ENCODE peak calls at places on chromosomes 6 and 20, in ten cellular contexts. K is endothelial cell of umbilical vein, N is body of pancreas, M is ascending aorta, P is Panc1, R is breast epithelium, D is uterus, J is testis, V is PC-3, A is psoas muscle. L is an unnamed sample.
A peak's percentile ranks its signal among the peaks of the same experiment; 100 is the strongest.

GRCh38 chr20:57009775-57010174 is 256.7 kb downstream of the BMP7 start:
- DNase-seq in K (no peak), N (no peak), M (no peak), P (no peak), R (no peak), D (no peak), J (no peak), V (no peak), A (no peak), L (no peak)

GRCh38 chr6:36717871-36718540 is 20.4 kb downstream of the RAB44 start:
- DNase-seq in K (no peak), N (no peak), M (no peak), P (no peak), R (peak; percentile 42), D (no peak), J (no peak), V (no peak), A (peak; percentile 35), L (no peak)

GRCh38 chr6:141580988-141581387 is 551.7 kb upstream of the GJE1 start:
- DNase-seq in K (no peak), N (no peak), M (no peak), P (no peak), R (no peak), D (no peak), J (no peak), V (peak; percentile 33), A (no peak), L (no peak)

GRCh38 chr20:40715491-40715890 is 26.5 kb upstream of the MAFB start:
- DNase-seq in K (no peak), N (no peak), M (no peak), P (no peak), R (no peak), D (no peak), J (no peak), V (no peak), A (no peak), L (no peak)

GRCh38 chr6:170028629-170029345 is 262.1 kb downstream of the DLL1 start:
- DNase-seq in K (no peak), N (no peak), M (no peak), P (no peak), R (no peak), D (no peak), J (peak; percentile 9), V (no peak), A (no peak), L (peak; percentile 1)

GRCh38 chr6:30060634-30060981 is 457 bp upstream of the POLR1H start:
- DNase-seq in K (no peak), N (peak; percentile 34), M (no peak), P (no peak), R (no peak), D (no peak), J (peak; percentile 34), V (no peak), A (peak; percentile 69), L (peak; percentile 16)

GRCh38 chr6:101150226-101150625 is 243.3 kb upstream of the GRIK2 start:
- DNase-seq in K (no peak), N (no peak), M (no peak), P (no peak), R (no peak), D (no peak), J (no peak), V (no peak), A (no peak), L (no peak)

GRCh38 chr20:23155141-23155590 is 69.0 kb upstream of the CD93 start:
- DNase-seq in K (no peak), N (no peak), M (no peak), P (no peak), R (no peak), D (no peak), J (no peak), V (no peak), A (peak; percentile 40), L (no peak)

GRCh38 chr6:34573567-34574183 is 17.5 kb upstream of the SPDEF start:
- DNase-seq in K (no peak), N (no peak), M (no peak), P (no peak), R (no peak), D (no peak), J (no peak), V (no peak), A (peak; percentile 43), L (no peak)

GRCh38 chr6:170131351-170131750 is 159.5 kb downstream of the DLL1 start:
- DNase-seq in K (no peak), N (no peak), M (no peak), P (no peak), R (peak; percentile 3), D (no peak), J (peak; percentile 13), V (no peak), A (no peak), L (no peak)

GRCh38 chr6:36226648-36227047 is 30.1 kb downstream of the BRPF3 start:
- DNase-seq in K (no peak), N (no peak), M (no peak), P (no peak), R (no peak), D (no peak), J (no peak), V (no peak), A (no peak), L (no peak)

GRCh38 chr6:113588646-113589045 is 268.5 kb upstream of the MARCKS start:
- DNase-seq in K (no peak), N (no peak), M (no peak), P (no peak), R (no peak), D (no peak), J (no peak), V (no peak), A (no peak), L (no peak)

GRCh38 chr20:53162251-53162835 is 190.2 kb downstream of the TSHZ2 start:
- DNase-seq in K (no peak), N (peak; percentile 19), M (no peak), P (no peak), R (no peak), D (peak; percentile 48), J (peak; percentile 53), V (peak; percentile 68), A (no peak), L (no peak)

GRCh38 chr6:46175976-46176375 is 5.2 kb upstream of the ENPP5 start:
- DNase-seq in K (no peak), N (no peak), M (no peak), P (no peak), R (no peak), D (no peak), J (no peak), V (no peak), A (no peak), L (no peak)

GRCh38 chr6:110615723-110616122 is 139.3 kb upstream of the SLC22A16 start:
- DNase-seq in K (no peak), N (no peak), M (no peak), P (no peak), R (no peak), D (no peak), J (no peak), V (no peak), A (no peak), L (no peak)

GRCh38 chr20:4151991-4152695 is 136.8 kb upstream of the RNF24 start:
- DNase-seq in K (no peak), N (peak; percentile 43), M (no peak), P (no peak), R (peak; percentile 25), D (no peak), J (no peak), V (peak; percentile 71), A (no peak), L (no peak)

GRCh38 chr6:28488916-28489365 is 26.7 kb downstream of the GPX6 start:
- DNase-seq in K (peak; percentile 67), N (no peak), M (no peak), P (peak; percentile 87), R (no peak), D (peak; percentile 58), J (peak; percentile 51), V (peak; percentile 69), A (no peak), L (peak; percentile 69)

GRCh38 chr20:8663424-8663823 is 405.5 kb upstream of the PLCB4 start:
- DNase-seq in K (no peak), N (no peak), M (no peak), P (no peak), R (no peak), D (no peak), J (no peak), V (no peak), A (no peak), L (no peak)

GRCh38 chr20:8667306-8667705 is 401.6 kb upstream of the PLCB4 start:
- DNase-seq in K (peak; percentile 81), N (peak; percentile 3), M (no peak), P (no peak), R (no peak), D (no peak), J (no peak), V (no peak), A (peak; percentile 62), L (no peak)

GRCh38 chr20:8661229-8662023 is 407.5 kb upstream of the PLCB4 start:
- DNase-seq in K (no peak), N (no peak), M (no peak), P (no peak), R (no peak), D (no peak), J (no peak), V (no peak), A (no peak), L (no peak)

GRCh38 chr20:8662433-8662954 is 406.4 kb upstream of the PLCB4 start:
- DNase-seq in K (no peak), N (no peak), M (no peak), P (no peak), R (no peak), D (no peak), J (no peak), V (no peak), A (no peak), L (no peak)

GRCh38 chr20:8664778-8665177 is 404.1 kb upstream of the PLCB4 start:
- DNase-seq in K (peak; percentile 7), N (no peak), M (no peak), P (no peak), R (no peak), D (no peak), J (no peak), V (no peak), A (no peak), L (no peak)
- TF ChIP-seq CTCF in K (peak; percentile 14), N (no peak), M (no peak), P (peak; percentile 12), R (no peak), D (no peak), J (no peak), V (peak; percentile 43), A (peak; percentile 20), L (peak; percentile 58)

GRCh38 chr6:16196260-16196914 is 42.0 kb upstream of the GMPR start:
- DNase-seq in K (no peak), N (no peak), M (no peak), P (no peak), R (no peak), D (no peak), J (no peak), V (no peak), A (no peak), L (no peak)
- H3K4me1 ChIP-seq in K (no peaks in the 10 kb centered on the region), N (no peaks in the 10 kb centered on the region), M (peaks cover 17% of the 10 kb centered on the region), P (no peaks in the 10 kb centered on the region), R (no peaks in the 10 kb centered on the region), D (peaks cover 3% of the 10 kb centered on the region), J (peaks cover 7% of the 10 kb centered on the region), V (no peaks in the 10 kb centered on the region), A (peaks cover 3% of the 10 kb centered on the region), L (no peaks in the 10 kb centered on the region)

GRCh38 chr6:127518710-127519468 is at the start of gene MTCL3:
- DNase-seq in K (no peak), N (peak; percentile 16), M (no peak), P (no peak), R (no peak), D (no peak), J (no peak), V (no peak), A (no peak), L (peak; percentile 96)
- H3K4me3 ChIP-seq in K (peak within 1 kb of the TSS; percentile 8), N (no peak within 1 kb of the TSS), M (no peak within 1 kb of the TSS), P (peak within 1 kb of the TSS; percentile 26), R (peak within 1 kb of the TSS; percentile 19), D (no peak within 1 kb of the TSS), J (no peak within 1 kb of the TSS), V (no peak within 1 kb of the TSS), A (no peak within 1 kb of the TSS), L (peak within 1 kb of the TSS; percentile 99)

GRCh38 chr6:168615837-168616236 is 174.9 kb downstream of the SMOC2 start:
- DNase-seq in K (no peak), N (no peak), M (no peak), P (no peak), R (no peak), D (no peak), J (no peak), V (no peak), A (no peak), L (no peak)
- TF ChIP-seq CTCF in K (no peak), N (no peak), M (no peak), P (no peak), R (no peak), D (no peak), J (no peak), V (no peak), A (no peak), L (no peak)